ENCODE peak calls at places on chromosomes 12 and 14, in ten cellular contexts. U is fibroblast of the aortic adventitia; A is fibroblast of mammary gland; X is EH; T is T-helper 2 cell; D is HEK293T; H is stimulated activated CD4-positive, alpha-beta T cell treated with anti-CD3 and anti-CD28 coated beads, Interleukin-12 subunit alpha, Interleukin-12 subunit beta, amount 100 ng/mL, for 48 hours; B is Jurkat, Clone E6-1; K is astrocyte of the spinal cord; V is H9. G is an unnamed sample.

GRCh38 chr12:71164877-71165197 is 7.0 kb upstream of the TSPAN8 start:
- DNase-seq in T (no peak), H (no peak), K (peak), X (no peak), U (no peak), A (peak), B (no peak), V (no peak), D (no peak), G (no peak)

GRCh38 chr12:104895405-104895804 is 62.7 kb downstream of the SLC41A2 start:
- DNase-seq in H (no peak), D (no peak), A (no peak), K (no peak), T (no peak), V (no peak), X (no peak), U (no peak), B (no peak), G (no peak)

GRCh38 chr14:68939893-68940613 is 39.0 kb downstream of the ACTN1 start:
- DNase-seq in X (peak), K (peak), A (peak), V (no peak), T (no peak), D (peak), U (peak), H (no peak), B (no peak), G (no peak)

GRCh38 chr14:74035556-74035955 is 16.4 kb downstream of the BBOF1 start:
- DNase-seq in D (no peak), K (peak), A (peak), X (peak), H (no peak), T (no peak), V (no peak), B (no peak), U (peak), G (no peak)

GRCh38 chr14:105876829-105877228 is 350.4 kb downstream of the TMEM121 start:
- DNase-seq in B (no peak), K (no peak), X (no peak), U (no peak), H (no peak), T (no peak), A (no peak), V (no peak), D (no peak), G (no peak)

GRCh38 chr14:66944872-66945271 is 244.4 kb upstream of the GARIN2 start:
- DNase-seq in A (peak), K (peak), B (peak), T (no peak), D (no peak), U (peak), V (no peak), H (no peak), X (peak), G (peak)

GRCh38 chr14:23729720-23730387 is 93.7 kb downstream of the DHRS2 start:
- DNase-seq in A (no peak), X (no peak), H (no peak), U (no peak), D (peak), T (no peak), V (no peak), B (no peak), K (no peak), G (no peak)

GRCh38 chr14:60723218-60724079 is 702 bp downstream of the SIX4 start:
- DNase-seq in X (peak), K (peak), D (peak), H (no peak), U (peak), T (peak), B (no peak), V (peak), A (peak), G (peak)

GRCh38 chr14:72810201-72810600 is 83.7 kb downstream of the DPF3 start:
- DNase-seq in U (no peak), H (peak), V (no peak), T (no peak), K (no peak), D (no peak), X (no peak), A (no peak), B (no peak), G (no peak)

GRCh38 chr12:96099986-96100385 is 64.6 kb upstream of the LTA4H start:
- DNase-seq in U (no peak), X (no peak), H (no peak), A (no peak), K (no peak), T (no peak), B (no peak), D (no peak), V (no peak), G (peak)